ENCODE peak calls at places on chromosomes 6 and 20, in ten cellular contexts. F is brain microvascular endothelial cell; W is MM.1S; R is endodermal cell; X is IMR-90; V is CD4-positive, alpha-beta memory T cell; O is thoracic aorta; J is AG04450; P is cardiac muscle cell; Z is stomach. S is an unnamed sample.
A peak's percentile ranks its signal among the peaks of the same experiment; 100 is the strongest.

GRCh38 chr6:16265351-16266341 is 27.3 kb downstream of the GMPR start:
- DNase-seq in F (no peak), W (no peak), R (no peak), X (no peak), V (no peak), O (no peak), J (no peak), P (no peak), Z (no peak), S (no peak)

GRCh38 chr20:57326667-57327455 is 2.7 kb upstream of the SPO11 start:
- DNase-seq in F (no peak), W (peak; percentile 34), R (peak; percentile 87), X (no peak), V (no peak), O (no peak), J (no peak), P (no peak), Z (no peak), S (no peak)

GRCh38 chr20:25987073-25987927 is 290.6 kb upstream of the ZNF337 start:
- DNase-seq in F (peak; percentile 35), W (peak; percentile 29), R (peak; percentile 91), X (peak; percentile 10), V (peak; percentile 45), O (no peak), J (no peak), P (peak; percentile 63), Z (no peak), S (peak; percentile 24)

GRCh38 chr20:19077370-19078220 is 134.8 kb upstream of the SLC24A3 start:
- DNase-seq in F (no peak), W (no peak), R (no peak), X (no peak), V (no peak), O (no peak), J (no peak), P (no peak), Z (no peak), S (no peak)

GRCh38 chr6:90008189-90008907 is 114.1 kb downstream of the GJA10 start:
- DNase-seq in F (no peak), W (no peak), R (no peak), X (no peak), V (no peak), O (no peak), J (no peak), P (no peak), Z (no peak), S (no peak)

GRCh38 chr20:43736588-43737091 is 9.8 kb upstream of the GTSF1L start:
- DNase-seq in F (no peak), W (no peak), R (peak; percentile 69), X (peak; percentile 10), V (no peak), O (no peak), J (no peak), P (peak; percentile 33), Z (no peak), S (no peak)

GRCh38 chr6:6287415-6287814 is 33.0 kb downstream of the F13A1 start:
- DNase-seq in F (no peak), W (no peak), R (no peak), X (no peak), V (no peak), O (no peak), J (no peak), P (no peak), Z (no peak), S (no peak)

GRCh38 chr6:113821445-113821844 is 35.7 kb upstream of the MARCKS start:
- DNase-seq in F (no peak), W (no peak), R (no peak), X (no peak), V (no peak), O (no peak), J (no peak), P (no peak), Z (no peak), S (no peak)

GRCh38 chr6:44730771-44731391 is 343.4 kb downstream of the CDC5L start:
- DNase-seq in F (peak; percentile 19), W (no peak), R (no peak), X (peak; percentile 66), V (no peak), O (no peak), J (peak; percentile 39), P (no peak), Z (no peak), S (no peak)

GRCh38 chr6:20791932-20792331 is 257.7 kb downstream of the CDKAL1 start:
- DNase-seq in F (no peak), W (no peak), R (no peak), X (no peak), V (no peak), O (no peak), J (no peak), P (no peak), Z (no peak), S (no peak)
- H3K27ac ChIP-seq in F (no peak overlapping the region), W (no peak overlapping the region), R (no peak overlapping the region), X (peak overlapping the region; percentile 49), V (no peak overlapping the region), O (no peak overlapping the region), J (no peak overlapping the region), P (no peak overlapping the region), Z (no peak overlapping the region), S (no peak overlapping the region)

DNA sequence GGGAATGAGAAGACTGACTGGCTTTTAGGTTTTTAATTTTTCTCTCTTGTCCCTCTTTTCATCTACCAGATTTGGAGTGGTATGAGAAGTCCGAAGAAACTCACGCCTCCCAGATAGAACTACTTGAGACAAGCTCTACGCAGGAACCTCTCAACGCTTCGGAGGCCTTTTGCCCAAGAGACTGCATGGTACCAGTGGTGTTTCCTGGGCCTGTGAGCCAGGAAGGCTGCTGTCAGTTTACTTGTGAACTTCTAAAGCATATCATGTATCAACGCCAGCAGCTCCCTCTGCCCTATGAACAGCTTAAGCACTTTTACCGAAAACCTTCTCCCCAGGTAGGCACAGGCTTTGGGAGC is 650 bp downstream of the MAD2L1BP start:
- DNase-seq in F (peak; percentile 14), W (no peak), R (no peak), X (peak; percentile 11), V (no peak), O (no peak), J (no peak), P (peak; percentile 9), Z (no peak), S (no peak)
- H3K27ac ChIP-seq in F (peak overlapping the region; percentile 64), W (no peak overlapping the region), R (no peak overlapping the region), X (peak overlapping the region; percentile 84), V (peak overlapping the region; percentile 84), O (peak overlapping the region; percentile 67), J (no peak overlapping the region), P (peak overlapping the region; percentile 38), Z (peak overlapping the region; percentile 87), S (peak overlapping the region; percentile 73)

DNA sequence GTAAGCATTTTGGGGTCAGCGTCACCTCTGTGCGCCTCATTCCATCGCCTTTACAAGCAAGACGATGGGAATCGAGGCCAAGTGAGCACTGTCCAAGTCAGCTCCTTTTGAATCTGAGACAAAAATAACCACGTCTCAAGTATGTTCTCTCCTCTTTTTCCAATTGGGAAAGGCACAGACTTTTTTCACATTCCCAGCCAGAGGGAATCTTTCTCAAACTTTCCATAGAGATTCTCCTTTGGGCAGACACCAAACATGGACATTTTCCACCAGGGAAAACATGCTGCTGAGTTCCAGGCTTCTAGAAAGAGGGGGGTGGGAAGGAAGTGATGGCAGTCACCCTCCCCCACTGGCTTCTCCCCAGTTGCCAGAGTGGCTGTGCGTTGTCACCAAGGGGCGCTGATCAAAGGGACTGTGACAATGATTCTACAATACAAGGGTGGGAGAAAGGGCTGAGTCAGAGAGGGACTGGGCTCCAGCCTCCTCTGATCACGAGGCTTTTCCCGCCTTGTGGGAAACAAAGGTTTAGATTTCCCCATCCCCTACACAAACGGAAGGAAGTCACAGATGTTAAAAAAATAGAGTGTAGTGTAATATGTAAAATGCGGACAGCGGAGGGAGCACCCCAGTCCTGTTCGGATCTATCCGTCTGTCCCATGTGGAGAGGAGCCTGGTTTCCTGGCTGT is 281.9 kb upstream of the RNF24 start:
- DNase-seq in F (peak; percentile 6), W (no peak), R (peak; percentile 45), X (peak; percentile 2), V (no peak), O (no peak), J (no peak), P (peak; percentile 14), Z (no peak), S (no peak)
- H3K27ac ChIP-seq in F (no peak overlapping the region), W (no peak overlapping the region), R (no peak overlapping the region), X (no peak overlapping the region), V (no peak overlapping the region), O (peak overlapping the region; percentile 60), J (no peak overlapping the region), P (no peak overlapping the region), Z (no peak overlapping the region), S (no peak overlapping the region)

DNA sequence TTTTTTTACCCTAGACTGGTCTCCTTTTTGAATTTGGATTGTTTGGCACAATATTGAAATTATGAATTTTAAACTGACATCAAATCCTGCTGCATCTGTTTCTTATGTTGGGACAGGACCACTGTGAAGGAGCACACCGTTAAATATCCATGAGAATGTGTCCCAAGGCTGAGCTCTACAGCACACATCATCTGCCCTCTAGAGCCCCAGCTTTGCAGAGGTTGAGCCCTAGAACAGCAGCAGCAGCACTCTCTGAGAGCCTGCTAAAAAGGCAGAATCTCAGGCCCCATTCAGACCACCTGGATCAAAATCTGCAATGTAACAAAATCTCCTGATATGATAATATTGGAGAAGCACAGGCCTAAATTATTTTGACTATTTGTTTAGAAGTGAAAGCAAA is 192.1 kb upstream of the CCN2 start:
- DNase-seq in F (no peak), W (no peak), R (peak; percentile 47), X (no peak), V (no peak), O (no peak), J (no peak), P (no peak), Z (no peak), S (no peak)
- H3K27ac ChIP-seq in F (no peak overlapping the region), W (no peak overlapping the region), R (no peak overlapping the region), X (peak overlapping the region; percentile 57), V (no peak overlapping the region), O (peak overlapping the region; percentile 62), J (no peak overlapping the region), P (no peak overlapping the region), Z (no peak overlapping the region), S (no peak overlapping the region)

GRCh38 chr6:79895382-79896100 is 51.8 kb downstream of the ELOVL4 start:
- DNase-seq in F (no peak), W (no peak), R (no peak), X (no peak), V (no peak), O (no peak), J (no peak), P (no peak), Z (no peak), S (no peak)
- H3K27ac ChIP-seq in F (no peak overlapping the region), W (no peak overlapping the region), R (no peak overlapping the region), X (no peak overlapping the region), V (no peak overlapping the region), O (no peak overlapping the region), J (no peak overlapping the region), P (no peak overlapping the region), Z (no peak overlapping the region), S (no peak overlapping the region)

GRCh38 chr20:62722627-62723026 is 14.0 kb downstream of the NTSR1 start:
- DNase-seq in F (no peak), W (no peak), R (no peak), X (no peak), V (no peak), O (no peak), J (no peak), P (no peak), Z (no peak), S (no peak)
- H3K27ac ChIP-seq in F (no peak overlapping the region), W (no peak overlapping the region), R (no peak overlapping the region), X (no peak overlapping the region), V (no peak overlapping the region), O (no peak overlapping the region), J (no peak overlapping the region), P (no peak overlapping the region), Z (no peak overlapping the region), S (no peak overlapping the region)

GRCh38 chr6:134678436-134678889 is 271.4 kb downstream of the ALDH8A1 start:
- DNase-seq in F (peak; percentile 69), W (no peak), R (no peak), X (peak; percentile 79), V (no peak), O (no peak), J (peak; percentile 24), P (peak; percentile 95), Z (peak; percentile 94), S (peak; percentile 14)
- H3K27ac ChIP-seq in F (no peak overlapping the region), W (no peak overlapping the region), R (no peak overlapping the region), X (no peak overlapping the region), V (no peak overlapping the region), O (no peak overlapping the region), J (no peak overlapping the region), P (no peak overlapping the region), Z (no peak overlapping the region), S (no peak overlapping the region)

S was measured in caudate nucleus.